ENCODE peak calls at places on chromosomes 16 and 17, in five cellular contexts. One of them, this sample, is unnamed. For H3K4me1, the result is how much of the 10 kb centered on the place peaks cover.

GRCh38 chr16:5428932-5429331 is 331.3 kb upstream of the EEF2KMT start:
- DNase-seq in cardiac muscle cell: no peak
- DNase-seq in heart right ventricle: no peak
- DNase-seq in effector memory CD4-positive, alpha-beta T cell: no peak
- DNase-seq in IMR-90: no peak
- DNase-seq in this sample: no peak

GRCh38 chr16:75065149-75065807 is 51.3 kb downstream of the LDHD start:
- DNase-seq in heart right ventricle: no peak
- DNase-seq in IMR-90: no peak
- DNase-seq in cardiac muscle cell: no peak
- DNase-seq in effector memory CD4-positive, alpha-beta T cell: no peak
- DNase-seq in this sample: no peak

GRCh38 chr16:27365142-27366089 is 36.6 kb upstream of the IL21R start:
- DNase-seq in heart right ventricle: no peak
- DNase-seq in cardiac muscle cell: no peak
- DNase-seq in effector memory CD4-positive, alpha-beta T cell: no peak
- DNase-seq in IMR-90: peak
- DNase-seq in this sample: no peak

GRCh38 chr16:51151435-51151950 is 423 bp upstream of the SALL1 start:
- DNase-seq in IMR-90: peak
- DNase-seq in cardiac muscle cell: peak
- DNase-seq in heart right ventricle: peak
- DNase-seq in effector memory CD4-positive, alpha-beta T cell: no peak
- DNase-seq in this sample: peak

GRCh38 chr17:29760771-29761682 is 138.3 kb upstream of the CORO6 start:
- DNase-seq in IMR-90: peak
- DNase-seq in effector memory CD4-positive, alpha-beta T cell: peak
- DNase-seq in heart right ventricle: peak
- DNase-seq in cardiac muscle cell: peak
- DNase-seq in this sample: peak

GRCh38 chr17:15649861-15650391 is 30.4 kb upstream of the FBXW10B start:
- DNase-seq in IMR-90: peak
- DNase-seq in effector memory CD4-positive, alpha-beta T cell: no peak
- DNase-seq in cardiac muscle cell: peak
- DNase-seq in heart right ventricle: no peak
- DNase-seq in this sample: peak

GRCh38 chr17:1928976-1929375 is 96.2 kb downstream of the RTN4RL1 start:
- DNase-seq in effector memory CD4-positive, alpha-beta T cell: no peak
- DNase-seq in IMR-90: no peak
- DNase-seq in cardiac muscle cell: no peak
- DNase-seq in heart right ventricle: peak
- DNase-seq in this sample: no peak

GRCh38 chr17:71741836-71742235 is 379.0 kb upstream of the SOX9 start:
- DNase-seq in IMR-90: no peak
- DNase-seq in cardiac muscle cell: no peak
- DNase-seq in heart right ventricle: no peak
- DNase-seq in effector memory CD4-positive, alpha-beta T cell: no peak
- DNase-seq in this sample: no peak

GRCh38 chr17:80219777-80220708 is at the start of the genes SGSH and SLC26A11:
- DNase-seq in heart right ventricle: peak
- DNase-seq in cardiac muscle cell: peak
- DNase-seq in effector memory CD4-positive, alpha-beta T cell: peak
- DNase-seq in IMR-90: peak
- DNase-seq in this sample: peak

GRCh38 chr16:84532299-84532724 is 27.9 kb upstream of the MEAK7 start:
- DNase-seq in effector memory CD4-positive, alpha-beta T cell: no peak
- DNase-seq in cardiac muscle cell: peak
- DNase-seq in IMR-90: peak
- DNase-seq in heart right ventricle: peak
- DNase-seq in this sample: peak

GRCh38 chr16:62639890-62640289 is 603.7 kb upstream of the CDH8 start:
- DNase-seq in heart right ventricle: no peak
- DNase-seq in cardiac muscle cell: no peak
- DNase-seq in IMR-90: no peak
- DNase-seq in effector memory CD4-positive, alpha-beta T cell: no peak
- DNase-seq in this sample: no peak

GRCh38 chr17:68383443-68384321 is 73.6 kb downstream of the WIPI1 start:
- DNase-seq in IMR-90: peak
- DNase-seq in cardiac muscle cell: peak
- DNase-seq in effector memory CD4-positive, alpha-beta T cell: no peak
- DNase-seq in heart right ventricle: no peak
- DNase-seq in this sample: peak

GRCh38 chr17:35117984-35118383 is 1.7 kb downstream of the RAD51D start:
- DNase-seq in IMR-90: peak
- DNase-seq in heart right ventricle: no peak
- DNase-seq in effector memory CD4-positive, alpha-beta T cell: no peak
- DNase-seq in cardiac muscle cell: peak
- DNase-seq in this sample: no peak

GRCh38 chr16:81181013-81181720 is 57.3 kb upstream of the BCO1 start:
- DNase-seq in effector memory CD4-positive, alpha-beta T cell: no peak
- DNase-seq in IMR-90: peak
- DNase-seq in cardiac muscle cell: peak
- DNase-seq in heart right ventricle: peak
- DNase-seq in this sample: peak

GRCh38 chr16:8670014-8670560 is 4.3 kb upstream of the ABAT start:
- DNase-seq in IMR-90: no peak
- DNase-seq in cardiac muscle cell: no peak
- DNase-seq in effector memory CD4-positive, alpha-beta T cell: no peak
- DNase-seq in heart right ventricle: no peak
- DNase-seq in this sample: no peak

GRCh38 chr16:64478258-64478906 is 643.5 kb downstream of the CDH11 start:
- DNase-seq in cardiac muscle cell: peak
- DNase-seq in effector memory CD4-positive, alpha-beta T cell: no peak
- DNase-seq in heart right ventricle: no peak
- DNase-seq in IMR-90: peak
- DNase-seq in this sample: no peak

GRCh38 chr16:2156025-2156848 is 655 bp downstream of the TRAF7 start:
- DNase-seq in effector memory CD4-positive, alpha-beta T cell: no peak
- DNase-seq in cardiac muscle cell: peak
- DNase-seq in IMR-90: peak
- DNase-seq in heart right ventricle: no peak
- DNase-seq in this sample: peak

GRCh38 chr16:138049-138417 is 440 bp downstream of the NPRL3 start:
- DNase-seq in IMR-90: no peak
- DNase-seq in cardiac muscle cell: peak
- DNase-seq in effector memory CD4-positive, alpha-beta T cell: no peak
- DNase-seq in heart right ventricle: peak
- DNase-seq in this sample: peak

GRCh38 chr17:7838291-7839075 is 4.5 kb downstream of the KDM6B start:
- DNase-seq in effector memory CD4-positive, alpha-beta T cell: no peak
- DNase-seq in heart right ventricle: no peak
- DNase-seq in cardiac muscle cell: peak
- DNase-seq in IMR-90: peak
- DNase-seq in this sample: peak

GRCh38 chr16:85894266-85894665 is 4.7 kb upstream of the IRF8 start:
- DNase-seq in heart right ventricle: no peak
- DNase-seq in IMR-90: no peak
- DNase-seq in cardiac muscle cell: no peak
- DNase-seq in effector memory CD4-positive, alpha-beta T cell: no peak
- DNase-seq in this sample: no peak

GRCh38 chr17:1628856-1629646 is 417 bp upstream of the SLC43A2 start:
- DNase-seq in effector memory CD4-positive, alpha-beta T cell: peak
- DNase-seq in heart right ventricle: peak
- DNase-seq in cardiac muscle cell: peak
- DNase-seq in IMR-90: peak
- DNase-seq in this sample: peak

GRCh38 chr16:270381-271255 is 5.1 kb downstream of the RGS11 start:
- DNase-seq in IMR-90: no peak
- DNase-seq in cardiac muscle cell: no peak
- DNase-seq in heart right ventricle: no peak
- DNase-seq in effector memory CD4-positive, alpha-beta T cell: no peak
- DNase-seq in this sample: no peak

GRCh38 chr16:684961-685696 is 995 bp upstream of the JMJD8 start:
- DNase-seq in cardiac muscle cell: no peak
- DNase-seq in IMR-90: no peak
- DNase-seq in heart right ventricle: no peak
- DNase-seq in effector memory CD4-positive, alpha-beta T cell: no peak
- DNase-seq in this sample: no peak

GRCh38 chr17:48595107-48595999 is 1.8 kb upstream of the HOXB5 start:
- DNase-seq in heart right ventricle: no peak
- DNase-seq in effector memory CD4-positive, alpha-beta T cell: no peak
- DNase-seq in IMR-90: peak
- DNase-seq in cardiac muscle cell: no peak
- DNase-seq in this sample: no peak

GRCh38 chr17:48597492-48597774 is 3.9 kb upstream of the HOXB5 start:
- DNase-seq in heart right ventricle: no peak
- DNase-seq in IMR-90: no peak
- DNase-seq in cardiac muscle cell: no peak
- DNase-seq in effector memory CD4-positive, alpha-beta T cell: no peak
- DNase-seq in this sample: no peak

GRCh38 chr17:48597775-48598631 is 4.4 kb upstream of the HOXB5 start:
- DNase-seq in heart right ventricle: no peak
- DNase-seq in cardiac muscle cell: no peak
- DNase-seq in IMR-90: peak
- DNase-seq in effector memory CD4-positive, alpha-beta T cell: no peak
- DNase-seq in this sample: peak

GRCh38 chr17:48596000-48596734 is 2.6 kb upstream of the HOXB5 start:
- DNase-seq in heart right ventricle: no peak
- DNase-seq in IMR-90: peak
- DNase-seq in effector memory CD4-positive, alpha-beta T cell: no peak
- DNase-seq in cardiac muscle cell: no peak
- DNase-seq in this sample: no peak

DNA sequence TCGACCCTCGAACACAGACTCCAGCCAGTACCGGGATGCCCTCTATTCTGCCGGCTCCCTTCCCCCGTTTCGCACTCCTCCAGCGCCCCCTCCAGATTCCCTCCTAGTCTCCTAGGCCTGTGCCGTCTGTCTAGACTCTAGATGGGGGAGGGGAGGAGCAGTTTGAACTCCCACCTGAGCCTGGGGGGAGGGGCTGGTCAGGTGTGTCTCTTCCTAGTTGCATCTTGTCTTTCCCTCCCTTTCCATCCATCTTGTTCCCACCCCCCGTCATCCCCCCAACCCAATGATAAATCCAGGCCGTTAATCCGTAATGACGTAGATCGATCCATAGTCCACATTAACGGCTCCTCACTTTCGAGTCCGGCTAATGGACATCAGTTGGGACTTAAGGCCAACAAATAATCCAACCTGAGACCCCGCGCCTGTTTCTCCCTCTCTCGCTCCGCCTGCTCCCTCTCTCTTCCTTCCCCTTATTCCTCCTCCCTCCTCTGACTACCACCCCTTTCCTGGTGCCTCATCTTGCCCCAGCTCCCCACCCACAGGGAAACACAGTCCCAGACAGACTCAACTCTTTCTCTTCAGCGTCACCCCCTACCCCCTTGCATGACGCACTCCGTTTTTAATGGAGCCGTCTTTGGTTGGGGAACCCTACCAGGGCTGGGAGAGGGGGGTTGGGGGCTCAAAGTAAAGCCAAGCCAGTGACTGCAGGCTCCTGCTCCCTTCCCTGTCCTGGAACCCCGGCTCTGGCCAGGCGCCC is 3.3 kb upstream of the HOXB5 start:
- DNase-seq in IMR-90: peak
- DNase-seq in effector memory CD4-positive, alpha-beta T cell: no peak
- DNase-seq in cardiac muscle cell: no peak
- DNase-seq in heart right ventricle: no peak
- DNase-seq in this sample: no peak
- H3K4me1 ChIP-seq in IMR-90: under half
- H3K4me1 ChIP-seq in effector memory CD4-positive, alpha-beta T cell: under half
- H3K4me1 ChIP-seq in cardiac muscle cell: under half
- H3K4me1 ChIP-seq in heart right ventricle: under half
- H3K4me1 ChIP-seq in this sample: under half

GRCh38 chr17:82891911-82892310 is 52.1 kb upstream of the ZNF750 start:
- DNase-seq in heart right ventricle: no peak
- DNase-seq in effector memory CD4-positive, alpha-beta T cell: no peak
- DNase-seq in cardiac muscle cell: no peak
- DNase-seq in IMR-90: no peak
- DNase-seq in this sample: no peak

GRCh38 chr17:82889496-82890338 is 49.9 kb upstream of the ZNF750 start:
- DNase-seq in cardiac muscle cell: no peak
- DNase-seq in IMR-90: no peak
- DNase-seq in effector memory CD4-positive, alpha-beta T cell: no peak
- DNase-seq in heart right ventricle: no peak
- DNase-seq in this sample: no peak

GRCh38 chr17:82890339-82890730 is 50.5 kb upstream of the ZNF750 start:
- DNase-seq in IMR-90: no peak
- DNase-seq in cardiac muscle cell: no peak
- DNase-seq in heart right ventricle: peak
- DNase-seq in effector memory CD4-positive, alpha-beta T cell: no peak
- DNase-seq in this sample: no peak

GRCh38 chr17:82892869-82893565 is 53.2 kb upstream of the ZNF750 start:
- DNase-seq in IMR-90: peak
- DNase-seq in cardiac muscle cell: no peak
- DNase-seq in effector memory CD4-positive, alpha-beta T cell: peak
- DNase-seq in heart right ventricle: peak
- DNase-seq in this sample: no peak

GRCh38 chr17:82890926-82891678 is 51.3 kb upstream of the ZNF750 start:
- DNase-seq in effector memory CD4-positive, alpha-beta T cell: no peak
- DNase-seq in IMR-90: no peak
- DNase-seq in heart right ventricle: peak
- DNase-seq in cardiac muscle cell: no peak
- DNase-seq in this sample: no peak
- H3K4me1 ChIP-seq in effector memory CD4-positive, alpha-beta T cell: under half
- H3K4me1 ChIP-seq in IMR-90: under half
- H3K4me1 ChIP-seq in heart right ventricle: under half
- H3K4me1 ChIP-seq in cardiac muscle cell: under half
- H3K4me1 ChIP-seq in this sample: under half

GRCh38 chr17:58085039-58085715 is 2.0 kb downstream of the DYNLL2 start:
- DNase-seq in effector memory CD4-positive, alpha-beta T cell: no peak
- DNase-seq in heart right ventricle: no peak
- DNase-seq in IMR-90: no peak
- DNase-seq in cardiac muscle cell: no peak
- DNase-seq in this sample: no peak

GRCh38 chr17:58091024-58091567 is 7.9 kb downstream of the DYNLL2 start:
- DNase-seq in cardiac muscle cell: no peak
- DNase-seq in effector memory CD4-positive, alpha-beta T cell: no peak
- DNase-seq in IMR-90: no peak
- DNase-seq in heart right ventricle: no peak
- DNase-seq in this sample: no peak

GRCh38 chr17:58089111-58089510 is 5.9 kb downstream of the DYNLL2 start:
- DNase-seq in effector memory CD4-positive, alpha-beta T cell: no peak
- DNase-seq in heart right ventricle: peak
- DNase-seq in cardiac muscle cell: no peak
- DNase-seq in IMR-90: no peak
- DNase-seq in this sample: no peak

GRCh38 chr17:58086953-58087352 is 3.7 kb downstream of the DYNLL2 start:
- DNase-seq in cardiac muscle cell: no peak
- DNase-seq in effector memory CD4-positive, alpha-beta T cell: no peak
- DNase-seq in heart right ventricle: no peak
- DNase-seq in IMR-90: no peak
- DNase-seq in this sample: no peak

DNA sequence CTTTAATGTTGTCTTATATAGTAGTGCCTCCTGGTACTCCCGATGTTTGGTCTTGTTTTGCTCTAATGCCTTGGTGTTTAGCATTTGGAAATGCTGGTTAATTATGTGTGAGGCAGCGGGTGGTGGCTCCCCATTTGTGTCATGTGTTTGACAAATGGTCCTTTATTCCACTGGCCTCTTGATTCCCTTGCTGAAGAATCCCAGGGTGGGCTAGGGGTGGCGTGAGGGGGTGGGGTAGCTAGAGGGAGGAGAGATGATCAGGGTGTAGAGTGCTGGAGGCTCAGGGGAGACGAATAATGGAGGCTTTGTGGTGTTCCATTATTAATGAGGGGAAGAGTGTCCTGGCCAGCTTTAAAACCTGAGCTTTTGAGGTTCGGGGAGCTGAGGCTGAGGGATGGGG is 5.4 kb downstream of the DYNLL2 start:
- DNase-seq in heart right ventricle: no peak
- DNase-seq in cardiac muscle cell: no peak
- DNase-seq in IMR-90: no peak
- DNase-seq in effector memory CD4-positive, alpha-beta T cell: no peak
- DNase-seq in this sample: no peak
- H3K4me1 ChIP-seq in heart right ventricle: under half
- H3K4me1 ChIP-seq in cardiac muscle cell: under half
- H3K4me1 ChIP-seq in IMR-90: under half
- H3K4me1 ChIP-seq in effector memory CD4-positive, alpha-beta T cell: under half
- H3K4me1 ChIP-seq in this sample: under half

GRCh38 chr16:22366889-22367288 is 7.5 kb downstream of the CDR2 start:
- DNase-seq in effector memory CD4-positive, alpha-beta T cell: no peak
- DNase-seq in heart right ventricle: no peak
- DNase-seq in IMR-90: no peak
- DNase-seq in cardiac muscle cell: no peak
- DNase-seq in this sample: no peak
- H3K4me1 ChIP-seq in effector memory CD4-positive, alpha-beta T cell: under half
- H3K4me1 ChIP-seq in heart right ventricle: under half
- H3K4me1 ChIP-seq in IMR-90: under half
- H3K4me1 ChIP-seq in cardiac muscle cell: under half
- H3K4me1 ChIP-seq in this sample: under half

This sample was measured in uterus.